ENCODE peak calls at places on chromosome 12, in seven cellular contexts. F, Q, H, Z, W, V and I are unnamed samples.

GRCh38 chr12:55693323-55694187 is 14.1 kb downstream of the ITGA7 start:
- DNase-seq in F (no peak), Q (no peak), H (no peak), Z (no peak), W (no peak), V (no peak), I (no peak)

GRCh38 chr12:113850309-113851056 is 115.6 kb downstream of the RBM19 start:
- DNase-seq in F (no peak), Q (peak), H (no peak), Z (peak), W (no peak), V (no peak), I (no peak)

GRCh38 chr12:7555752-7556151 is 52.2 kb upstream of the CD163 start:
- DNase-seq in F (no peak), Q (no peak), H (no peak), Z (peak), W (no peak), V (no peak), I (no peak)

GRCh38 chr12:94761559-94761958 is 111.2 kb upstream of the TMCC3 start:
- DNase-seq in F (peak), Q (no peak), H (peak), Z (peak), W (no peak), V (no peak), I (no peak)

GRCh38 chr12:124667671-124668337 is 100.4 kb upstream of the NCOR2 start:
- DNase-seq in F (no peak), Q (no peak), H (no peak), Z (no peak), W (no peak), V (no peak), I (no peak)

GRCh38 chr12:2092890-2093289 is 40.1 kb downstream of the CACNA1C start:
- DNase-seq in F (no peak), Q (peak), H (no peak), Z (no peak), W (no peak), V (no peak), I (no peak)

GRCh38 chr12:56632701-56633464 is 2.8 kb upstream of the BAZ2A start:
- DNase-seq in F (no peak), Q (no peak), H (no peak), Z (no peak), W (no peak), V (no peak), I (no peak)

GRCh38 chr12:19575307-19576243 is 136.3 kb downstream of the AEBP2 start:
- DNase-seq in F (no peak), Q (peak), H (peak), Z (peak), W (no peak), V (no peak), I (no peak)

GRCh38 chr12:19186722-19187661 is 57.5 kb downstream of the PLEKHA5 start:
- DNase-seq in F (peak), Q (no peak), H (peak), Z (peak), W (no peak), V (no peak), I (peak)

GRCh38 chr12:78121969-78122610 is 291.4 kb downstream of the NAV3 start:
- DNase-seq in F (no peak), Q (peak), H (no peak), Z (no peak), W (no peak), V (no peak), I (no peak)

GRCh38 chr12:67043771-67044170 is 225.4 kb upstream of the CAND1 start:
- DNase-seq in F (no peak), Q (no peak), H (no peak), Z (no peak), W (no peak), V (no peak), I (no peak)

GRCh38 chr12:89919241-89919906 is 210.7 kb upstream of the ATP2B1 start:
- DNase-seq in F (no peak), Q (no peak), H (no peak), Z (no peak), W (no peak), V (no peak), I (no peak)

GRCh38 chr12:3255071-3255470 is 177.9 kb downstream of the TSPAN9 start:
- DNase-seq in F (no peak), Q (peak), H (no peak), Z (no peak), W (no peak), V (no peak), I (no peak)

GRCh38 chr12:101361455-101361854 is 46.1 kb downstream of the ARL1 start:
- DNase-seq in F (no peak), Q (no peak), H (no peak), Z (no peak), W (no peak), V (no peak), I (no peak)

GRCh38 chr12:64186789-64187188 is 35.3 kb downstream of the KICS2 start:
- DNase-seq in F (no peak), Q (no peak), H (peak), Z (peak), W (no peak), V (peak), I (peak)

GRCh38 chr12:88663001-88663400 is 82.7 kb upstream of the KITLG start:
- DNase-seq in F (no peak), Q (no peak), H (no peak), Z (peak), W (no peak), V (no peak), I (no peak)

GRCh38 chr12:80936353-80936641 is 1.4 kb downstream of the LIN7A start:
- DNase-seq in F (no peak), Q (no peak), H (no peak), Z (no peak), W (no peak), V (no peak), I (no peak)

GRCh38 chr12:80938397-80938796 is 663 bp upstream of the LIN7A start:
- DNase-seq in F (no peak), Q (no peak), H (no peak), Z (no peak), W (no peak), V (no peak), I (no peak)

GRCh38 chr12:80937391-80938238 is at the start of gene LIN7A:
- DNase-seq in F (no peak), Q (peak), H (peak), Z (peak), W (no peak), V (no peak), I (peak)

GRCh38 chr12:80935076-80935475 is 2.7 kb downstream of the LIN7A start:
- DNase-seq in F (no peak), Q (no peak), H (no peak), Z (no peak), W (no peak), V (no peak), I (no peak)

DNA sequence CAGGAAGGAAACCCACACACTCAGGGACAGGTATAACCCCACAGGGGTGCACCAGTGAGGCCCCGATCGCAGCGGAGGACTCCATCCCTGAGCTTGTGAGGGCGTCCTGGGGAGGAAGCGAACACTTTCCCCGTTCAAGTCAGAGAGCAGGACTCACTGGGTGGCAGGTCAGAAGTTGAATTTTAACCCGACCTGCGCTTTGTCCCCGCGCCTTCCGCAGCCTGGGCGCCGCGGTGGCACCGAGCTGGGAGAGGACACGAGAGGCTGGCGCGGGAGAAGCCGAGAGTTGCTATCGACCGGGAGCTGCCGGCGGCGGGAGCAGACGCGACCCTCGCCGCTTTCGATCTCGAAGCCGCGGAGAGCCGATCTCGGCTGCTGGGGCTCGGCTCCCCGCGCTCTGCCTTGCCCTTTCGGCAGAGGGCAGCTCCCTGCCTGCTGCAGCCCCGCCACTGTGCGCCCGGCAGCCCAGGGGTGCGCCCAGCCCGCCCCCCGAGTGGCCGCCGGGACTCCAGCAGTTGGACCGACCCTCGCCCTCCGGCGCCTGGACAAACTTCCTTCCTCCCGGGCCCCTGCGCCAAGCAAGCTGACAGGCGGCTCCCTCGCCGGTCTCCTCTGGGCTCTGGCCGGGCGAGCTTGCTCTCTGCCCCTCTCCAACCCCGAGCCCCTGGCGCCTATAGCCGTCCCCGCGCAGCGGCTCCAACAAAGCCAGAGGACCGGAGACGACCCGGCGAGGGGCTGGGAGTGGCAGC is 918 bp downstream of the LIN7A start:
- DNase-seq in F (no peak), Q (peak), H (peak), Z (peak), W (no peak), V (no peak), I (peak)
- TF ChIP-seq CTCF in F (no peak), Q (no peak), H (no peak), Z (no peak), W (no peak), V (no peak), I (peak)

GRCh38 chr12:96770239-96770780 is 136.7 kb upstream of the NEDD1 start:
- DNase-seq in F (no peak), Q (no peak), H (peak), Z (no peak), W (no peak), V (no peak), I (no peak)

GRCh38 chr12:96766232-96766631 is 140.8 kb upstream of the NEDD1 start:
- DNase-seq in F (no peak), Q (no peak), H (peak), Z (peak), W (no peak), V (no peak), I (no peak)
- TF ChIP-seq CTCF in F (peak), Q (no peak), H (no peak), Z (peak), W (no peak), V (no peak), I (no peak)

GRCh38 chr12:53211476-53212381 is 4.7 kb upstream of the ITGB7 start:
- DNase-seq in F (no peak), Q (no peak), H (peak), Z (no peak), W (no peak), V (peak), I (no peak)
- TF ChIP-seq CTCF in F (peak), Q (peak), H (peak), Z (peak), W (no peak), V (peak), I (peak)

DNA sequence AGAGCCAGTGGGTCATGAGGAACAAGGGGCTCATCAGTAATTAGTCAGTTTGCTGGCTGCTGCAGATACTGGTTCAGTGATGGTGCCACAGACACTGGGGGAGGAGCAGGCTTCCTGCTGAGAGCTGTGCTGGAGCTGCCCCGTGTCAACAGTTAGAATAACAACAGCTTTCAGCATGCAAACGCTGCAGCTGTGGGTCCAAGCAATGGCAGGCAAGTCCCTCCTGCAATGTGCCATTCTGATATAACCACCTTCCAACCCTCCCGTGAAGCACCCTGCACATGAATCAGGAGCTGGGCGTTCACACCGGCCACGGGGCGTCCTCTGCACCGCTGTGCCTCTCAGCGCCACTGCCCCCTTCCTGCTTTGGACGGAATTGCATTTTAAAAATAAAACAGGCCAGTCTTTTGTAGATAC is 258.4 kb upstream of the SFSWAP start:
- DNase-seq in F (no peak), Q (no peak), H (peak), Z (no peak), W (no peak), V (peak), I (peak)
- TF ChIP-seq CTCF in F (peak), Q (peak), H (peak), Z (no peak), W (no peak), V (peak), I (peak)

DNA sequence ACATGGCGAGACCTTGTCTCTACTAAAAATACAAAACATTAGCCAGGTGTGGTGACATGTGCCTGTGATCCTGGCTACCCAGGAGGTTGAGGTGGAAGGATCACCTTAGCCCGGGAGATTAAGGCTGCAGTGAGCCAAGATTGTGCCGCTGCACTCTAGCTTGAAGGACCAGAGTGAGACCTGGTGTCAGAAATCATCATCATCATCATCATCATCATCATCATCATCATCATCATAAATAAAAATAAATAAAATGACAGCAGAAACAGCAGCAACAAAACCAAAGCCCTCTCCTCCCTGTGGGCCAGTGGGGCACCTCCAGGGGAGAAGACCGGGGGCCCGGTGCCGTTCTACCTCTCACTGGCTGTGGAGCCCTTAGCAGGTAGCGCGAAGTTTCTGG is 281.9 kb upstream of the CRY1 start:
- DNase-seq in F (no peak), Q (no peak), H (no peak), Z (no peak), W (no peak), V (no peak), I (no peak)
- TF ChIP-seq CTCF in F (no peak), Q (no peak), H (no peak), Z (no peak), W (no peak), V (no peak), I (no peak)

GRCh38 chr12:76916170-76916540 is 37.3 kb upstream of the CSRP2 start:
- DNase-seq in F (no peak), Q (no peak), H (no peak), Z (peak), W (no peak), V (no peak), I (no peak)
- TF ChIP-seq CTCF in F (no peak), Q (no peak), H (no peak), Z (no peak), W (no peak), V (no peak), I (no peak)

DNA sequence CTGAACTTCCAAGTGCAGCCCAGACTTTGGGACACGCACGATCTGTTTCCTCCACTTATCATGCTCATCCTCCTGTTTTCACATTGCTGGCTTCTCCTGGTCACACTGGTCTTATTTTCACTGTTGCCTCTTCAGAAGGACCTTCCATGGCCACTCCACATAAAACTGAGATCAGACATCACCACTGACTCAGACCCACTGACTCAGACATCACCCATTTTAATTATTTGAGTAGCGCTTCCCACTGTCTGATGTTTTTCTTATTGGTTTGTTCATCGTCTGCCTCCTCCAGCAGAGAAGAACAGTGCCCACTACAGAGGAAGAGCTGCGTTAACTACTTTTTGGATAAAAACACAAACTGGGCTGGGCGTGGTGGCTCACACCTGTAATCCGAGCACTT is 270.5 kb upstream of the PWP1 start:
- DNase-seq in F (no peak), Q (no peak), H (peak), Z (peak), W (no peak), V (no peak), I (no peak)
- TF ChIP-seq CTCF in F (no peak), Q (no peak), H (no peak), Z (no peak), W (no peak), V (no peak), I (no peak)

DNA sequence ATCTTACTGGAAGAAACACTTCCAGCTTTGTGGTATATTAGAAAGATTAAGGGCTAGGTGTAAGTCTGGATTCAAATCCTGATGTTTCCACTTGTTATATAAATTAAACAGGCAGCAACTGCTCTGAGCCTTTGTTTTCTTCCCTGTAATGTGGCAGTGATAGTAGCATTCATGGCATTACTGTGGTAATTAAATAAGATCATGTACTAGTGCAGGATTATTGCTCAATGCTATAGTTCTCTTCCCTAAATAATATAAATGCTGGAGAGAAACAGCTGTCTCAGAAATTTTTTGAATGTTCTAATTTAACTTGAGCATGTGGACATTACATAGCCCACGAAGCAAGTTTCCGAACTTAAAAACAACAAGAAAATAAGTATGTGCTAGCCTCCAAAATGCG is 5.4 kb downstream of the TMEM117 start:
- DNase-seq in F (no peak), Q (no peak), H (no peak), Z (no peak), W (no peak), V (no peak), I (no peak)
- TF ChIP-seq CTCF in F (no peak), Q (no peak), H (no peak), Z (no peak), W (no peak), V (no peak), I (no peak)